ENCODE peak calls at places on chromosomes 16 and 17, in four cellular contexts. T is stimulated activated CD8-positive, alpha-beta memory T cell treated with anti-CD3 and anti-CD28 coated beads, Interleukin-7, amount 100 ng/mL, for 4 hours; Y is NCI-H2081; Z is amygdala. H is an unnamed sample.

GRCh38 chr16:71230122-71230845 is at the start of gene HYDIN:
- DNase-seq in T (no peak), Y (peak), Z (peak), H (peak)

GRCh38 chr17:60161598-60162330 is 12.0 kb downstream of the CA4 start:
- DNase-seq in T (no peak), Y (no peak), Z (no peak), H (no peak)

GRCh38 chr17:30117548-30118155 is 1.0 kb downstream of the NSRP1 start:
- DNase-seq in T (no peak), Y (no peak), Z (no peak), H (no peak)

GRCh38 chr17:55705847-55706246 is 16.8 kb downstream of the TMEM100 start:
- DNase-seq in T (no peak), Y (no peak), Z (no peak), H (no peak)

GRCh38 chr17:7912927-7913524 is 3.1 kb downstream of the RNF227 start:
- DNase-seq in T (no peak), Y (peak), Z (no peak), H (peak)

GRCh38 chr17:54979657-54980056 is 11.1 kb downstream of the STXBP4 start:
- DNase-seq in T (no peak), Y (no peak), Z (no peak), H (no peak)

GRCh38 chr17:21214015-21214776 is at the start of gene TMEM11:
- DNase-seq in T (peak), Y (peak), Z (peak), H (peak)

GRCh38 chr17:9931144-9931543 is 26.1 kb upstream of the RCVRN start:
- DNase-seq in T (no peak), Y (no peak), Z (no peak), H (no peak)

GRCh38 chr16:73298562-73298961 is 250.6 kb upstream of the ZFHX3 start:
- DNase-seq in T (no peak), Y (no peak), Z (no peak), H (no peak)

GRCh38 chr16:66890796-66891195 is 10.5 kb downstream of the PDP2 start:
- DNase-seq in T (no peak), Y (no peak), Z (no peak), H (no peak)

GRCh38 chr17:57257911-57258885 is 1.9 kb downstream of the MSI2 start:
- DNase-seq in T (no peak), Y (no peak), Z (no peak), H (no peak)

GRCh38 chr16:27863377-27863776 is 200.1 kb downstream of the GSG1L start:
- DNase-seq in T (no peak), Y (no peak), Z (no peak), H (no peak)

GRCh38 chr17:40548982-40549680 is 16.1 kb downstream of the CCR7 start:
- DNase-seq in T (no peak), Y (no peak), Z (no peak), H (no peak)

GRCh38 chr16:84699147-84699711 is 571 bp upstream of the USP10 start:
- DNase-seq in T (no peak), Y (peak), Z (no peak), H (no peak)

GRCh38 chr17:71409712-71410111 is 711.1 kb upstream of the SOX9 start:
- DNase-seq in T (no peak), Y (no peak), Z (no peak), H (peak)

GRCh38 chr16:3737181-3737580 is 19.9 kb upstream of the TRAP1 start:
- DNase-seq in T (no peak), Y (no peak), Z (no peak), H (no peak)

GRCh38 chr16:25184771-25185170 is 32.0 kb upstream of the AQP8 start:
- DNase-seq in T (no peak), Y (no peak), Z (no peak), H (no peak)

GRCh38 chr16:83561876-83562275 is 245.9 kb upstream of the HSBP1 start:
- DNase-seq in T (no peak), Y (no peak), Z (no peak), H (no peak)